ENCODE peak calls at places on chromosomes 2 and 18, in six cellular contexts. T, X, W, P, E and U are unnamed samples.

GRCh38 chr18:68498185-68498584 is 216.7 kb downstream of the TMX3 start:
- DNase-seq in T (no peak), X (no peak), W (no peak), P (no peak), E (no peak), U (no peak)

GRCh38 chr2:204203704-204204103 is 267.1 kb downstream of the ICOS start:
- DNase-seq in T (no peak), X (no peak), W (no peak), P (no peak), E (no peak), U (no peak)

GRCh38 chr2:86446060-86446459 is 4.9 kb downstream of the KDM3A start:
- DNase-seq in T (no peak), X (no peak), W (no peak), P (peak; percentile 62), E (peak; percentile 21), U (no peak)

GRCh38 chr18:44033144-44033543 is 647.5 kb upstream of the SETBP1 start:
- DNase-seq in T (no peak), X (no peak), W (no peak), P (no peak), E (peak; percentile 0), U (no peak)

GRCh38 chr18:57698571-57699276 is 77.1 kb upstream of the NARS1 start:
- DNase-seq in T (no peak), X (no peak), W (peak; percentile 81), P (peak; percentile 42), E (no peak), U (no peak)

GRCh38 chr2:42754776-42755140 is 9.2 kb downstream of the OXER1 start:
- DNase-seq in T (peak; percentile 3), X (no peak), W (no peak), P (no peak), E (no peak), U (no peak)

GRCh38 chr18:60266558-60266957 is 106.0 kb downstream of the MC4R start:
- DNase-seq in T (no peak), X (no peak), W (no peak), P (no peak), E (no peak), U (no peak)

GRCh38 chr2:74887445-74887951 is 53.6 kb downstream of the HK2 start:
- DNase-seq in T (no peak), X (no peak), W (peak; percentile 65), P (peak; percentile 69), E (no peak), U (no peak)

GRCh38 chr2:134193006-134193405 is 60.9 kb upstream of the MGAT5 start:
- DNase-seq in T (no peak), X (no peak), W (peak; percentile 74), P (peak; percentile 53), E (no peak), U (no peak)

GRCh38 chr2:64485961-64486360 is 32.0 kb downstream of the LGALSL start:
- DNase-seq in T (no peak), X (no peak), W (peak; percentile 56), P (peak; percentile 26), E (no peak), U (no peak)

GRCh38 chr2:38653715-38654494 is 12.0 kb upstream of the GALM start:
- DNase-seq in T (no peak), X (no peak), W (no peak), P (no peak), E (peak; percentile 53), U (no peak)

GRCh38 chr2:84879595-84880394 is 1.1 kb downstream of the TRABD2A start:
- DNase-seq in T (no peak), X (peak; percentile 63), W (no peak), P (no peak), E (no peak), U (no peak)
- TF ChIP-seq EZH2 in T (no peak), X (no peak), W (no peak), P (no peak), E (no peak), U (no peak)

GRCh38 chr2:28365158-28365557 is 27.5 kb upstream of the FOSL2 start:
- DNase-seq in T (no peak), X (no peak), W (no peak), P (no peak), E (no peak), U (no peak)

GRCh38 chr2:28363676-28364075 is 29.0 kb upstream of the FOSL2 start:
- DNase-seq in T (no peak), X (no peak), W (no peak), P (no peak), E (no peak), U (no peak)

GRCh38 chr2:28364611-28365010 is 28.0 kb upstream of the FOSL2 start:
- DNase-seq in T (no peak), X (no peak), W (no peak), P (no peak), E (no peak), U (no peak)

GRCh38 chr2:28361991-28362710 is 30.5 kb upstream of the FOSL2 start:
- DNase-seq in T (no peak), X (no peak), W (no peak), P (no peak), E (no peak), U (no peak)

GRCh38 chr2:28362991-28363521 is 29.6 kb upstream of the FOSL2 start:
- DNase-seq in T (no peak), X (peak; percentile 56), W (no peak), P (no peak), E (no peak), U (no peak)
- TF ChIP-seq EZH2 in T (no peak), X (no peak), W (no peak), P (no peak), E (no peak), U (no peak)

GRCh38 chr2:206442854-206443734 is at the start of gene ADAM23:
- DNase-seq in T (peak; percentile 30), X (peak; percentile 84), W (peak; percentile 47), P (peak; percentile 12), E (no peak), U (no peak)

GRCh38 chr2:206438196-206438727 is 5.1 kb upstream of the ADAM23 start:
- DNase-seq in T (no peak), X (no peak), W (peak; percentile 17), P (no peak), E (no peak), U (no peak)

GRCh38 chr2:206442516-206442853 is 847 bp upstream of the ADAM23 start:
- DNase-seq in T (no peak), X (no peak), W (no peak), P (no peak), E (no peak), U (no peak)

GRCh38 chr2:206445948-206446347 is 2.6 kb downstream of the ADAM23 start:
- DNase-seq in T (no peak), X (no peak), W (no peak), P (no peak), E (no peak), U (no peak)

DNA sequence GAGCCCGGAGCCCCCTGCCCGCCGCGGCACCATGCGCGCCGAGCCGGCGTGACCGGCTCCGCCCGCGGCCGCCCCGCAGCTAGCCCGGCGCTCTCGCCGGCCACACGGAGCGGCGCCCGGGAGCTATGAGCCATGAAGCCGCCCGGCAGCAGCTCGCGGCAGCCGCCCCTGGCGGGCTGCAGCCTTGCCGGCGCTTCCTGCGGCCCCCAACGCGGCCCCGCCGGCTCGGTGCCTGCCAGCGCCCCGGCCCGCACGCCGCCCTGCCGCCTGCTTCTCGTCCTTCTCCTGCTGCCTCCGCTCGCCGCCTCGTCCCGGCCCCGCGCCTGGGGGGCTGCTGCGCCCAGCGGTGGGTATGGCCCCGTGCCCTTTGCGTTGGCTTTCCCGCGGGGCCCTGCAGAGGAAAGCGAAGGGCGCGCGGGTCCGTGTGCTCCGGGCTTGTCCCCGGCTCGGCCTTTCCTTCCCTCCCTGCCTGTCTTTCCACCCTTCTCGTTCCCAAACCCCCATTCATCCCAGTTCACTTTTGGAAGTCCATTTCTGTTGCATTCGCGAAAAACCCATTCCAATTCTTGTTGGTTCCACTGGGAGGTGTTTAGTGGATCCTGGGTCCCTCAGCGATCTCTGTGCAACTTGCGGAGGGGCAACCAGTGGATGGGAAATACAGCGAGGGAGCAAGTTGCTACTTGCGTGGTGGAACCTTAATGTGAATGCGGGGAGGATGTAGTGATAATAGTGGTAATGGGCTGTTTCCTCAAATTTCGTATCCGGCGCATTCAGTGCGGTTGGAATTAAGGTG is 599 bp downstream of the ADAM23 start:
- DNase-seq in T (no peak), X (peak; percentile 68), W (peak; percentile 25), P (peak; percentile 10), E (no peak), U (no peak)
- TF ChIP-seq EZH2 in T (no peak), X (peak; percentile 49), W (no peak), P (peak; percentile 87), E (peak; percentile 99), U (no peak)

GRCh38 chr18:31497404-31497710 is 620 bp upstream of the DSG2 start:
- DNase-seq in T (no peak), X (peak; percentile 62), W (no peak), P (no peak), E (no peak), U (no peak)

GRCh38 chr18:31500161-31500688 is 2.2 kb downstream of the DSG2 start:
- DNase-seq in T (no peak), X (no peak), W (no peak), P (no peak), E (no peak), U (no peak)

GRCh38 chr18:31499157-31499524 is 1.2 kb downstream of the DSG2 start:
- DNase-seq in T (no peak), X (no peak), W (no peak), P (no peak), E (no peak), U (no peak)

GRCh38 chr18:31497711-31498449 is at the start of gene DSG2:
- DNase-seq in T (peak; percentile 92), X (peak; percentile 90), W (no peak), P (peak; percentile 59), E (peak; percentile 43), U (no peak)

DNA sequence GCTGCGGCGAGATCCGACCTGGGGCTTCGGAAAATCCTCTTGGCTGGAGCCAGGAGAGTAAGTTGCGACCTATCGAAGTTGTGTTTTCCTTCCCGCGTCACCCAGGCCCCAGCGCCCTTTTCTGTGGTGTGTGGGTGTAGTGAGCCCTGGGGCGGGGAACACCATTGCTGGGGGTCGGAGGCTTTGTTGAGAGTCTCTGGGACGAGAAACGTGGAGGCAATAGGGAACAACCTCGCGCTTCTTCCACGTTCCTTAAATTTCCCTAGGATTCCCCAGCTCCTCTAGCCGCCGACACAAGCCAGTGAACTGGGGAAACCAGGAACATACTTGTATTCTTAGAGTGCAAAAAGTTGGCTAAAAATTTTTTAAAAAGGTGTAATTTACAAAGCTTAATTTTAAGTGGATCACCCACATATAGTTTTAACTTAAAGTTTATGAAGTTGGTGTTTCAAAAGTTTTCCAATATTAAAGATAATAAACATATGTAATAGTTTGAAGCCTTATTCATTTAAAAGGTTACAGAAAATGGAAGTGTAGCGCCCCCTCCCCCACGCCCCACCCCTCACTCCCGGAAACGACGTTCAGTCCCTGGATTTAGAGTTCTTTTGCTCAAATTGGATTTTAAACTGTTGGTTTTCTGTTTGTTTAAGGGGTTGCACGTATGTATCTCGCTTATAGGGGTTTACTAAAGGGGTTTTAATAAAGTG is 626 bp downstream of the DSG2 start:
- DNase-seq in T (no peak), X (peak; percentile 40), W (no peak), P (no peak), E (no peak), U (no peak)
- TF ChIP-seq EZH2 in T (no peak), X (no peak), W (peak; percentile 64), P (no peak), E (no peak), U (peak; percentile 57)